ENCODE peak calls at places on chromosomes 1 and 21, in ten cellular contexts. One of them, this sample, is unnamed.
A peak's percentile ranks its signal among the peaks of the same experiment; 100 is the strongest.

GRCh38 chr1:81549588-81550127 is 251.1 kb upstream of the ADGRL2 start:
- DNase-seq in HEK293T: peak; percentile 55
- DNase-seq in effector CD4-positive, alpha-beta T cell: no peak
- DNase-seq in GM18507: no peak
- DNase-seq in Caki2: peak; percentile 38
- DNase-seq in DMS 273 treated with DMSO at 0.1 percent for 48 hours: no peak
- DNase-seq in nucleus accumbens: no peak
- DNase-seq in cerebellar cortex: peak; percentile 5
- DNase-seq in H7: peak; percentile 12
- DNase-seq in AG04450: peak; percentile 4
- DNase-seq in this sample: no peak

GRCh38 chr1:77594366-77595112 is 87.9 kb downstream of the ZZZ3 start:
- DNase-seq in HEK293T: no peak
- DNase-seq in effector CD4-positive, alpha-beta T cell: no peak
- DNase-seq in GM18507: no peak
- DNase-seq in Caki2: no peak
- DNase-seq in DMS 273 treated with DMSO at 0.1 percent for 48 hours: no peak
- DNase-seq in nucleus accumbens: no peak
- DNase-seq in cerebellar cortex: no peak
- DNase-seq in H7: no peak
- DNase-seq in AG04450: no peak
- DNase-seq in this sample: no peak

GRCh38 chr1:235739631-235740030 is 90.0 kb upstream of the GNG4 start:
- DNase-seq in HEK293T: no peak
- DNase-seq in effector CD4-positive, alpha-beta T cell: no peak
- DNase-seq in GM18507: no peak
- DNase-seq in Caki2: no peak
- DNase-seq in DMS 273 treated with DMSO at 0.1 percent for 48 hours: no peak
- DNase-seq in nucleus accumbens: no peak
- DNase-seq in cerebellar cortex: no peak
- DNase-seq in H7: no peak
- DNase-seq in AG04450: no peak
- DNase-seq in this sample: no peak

GRCh38 chr1:193831465-193831864 is 645.1 kb upstream of the B3GALT2 start:
- DNase-seq in HEK293T: no peak
- DNase-seq in effector CD4-positive, alpha-beta T cell: no peak
- DNase-seq in GM18507: no peak
- DNase-seq in Caki2: no peak
- DNase-seq in DMS 273 treated with DMSO at 0.1 percent for 48 hours: no peak
- DNase-seq in nucleus accumbens: no peak
- DNase-seq in cerebellar cortex: no peak
- DNase-seq in H7: no peak
- DNase-seq in AG04450: no peak
- DNase-seq in this sample: no peak

GRCh38 chr1:246837418-246838117 is 94.2 kb downstream of the AHCTF1 start:
- DNase-seq in HEK293T: no peak
- DNase-seq in effector CD4-positive, alpha-beta T cell: no peak
- DNase-seq in GM18507: no peak
- DNase-seq in Caki2: no peak
- DNase-seq in DMS 273 treated with DMSO at 0.1 percent for 48 hours: no peak
- DNase-seq in nucleus accumbens: no peak
- DNase-seq in cerebellar cortex: no peak
- DNase-seq in H7: no peak
- DNase-seq in AG04450: no peak
- DNase-seq in this sample: no peak

GRCh38 chr1:78155121-78155520 is 109.4 kb downstream of the GIPC2 start:
- DNase-seq in HEK293T: no peak
- DNase-seq in effector CD4-positive, alpha-beta T cell: no peak
- DNase-seq in GM18507: no peak
- DNase-seq in Caki2: no peak
- DNase-seq in DMS 273 treated with DMSO at 0.1 percent for 48 hours: no peak
- DNase-seq in nucleus accumbens: no peak
- DNase-seq in cerebellar cortex: no peak
- DNase-seq in H7: peak; percentile 36
- DNase-seq in AG04450: no peak
- DNase-seq in this sample: no peak

GRCh38 chr1:1431845-1432565 is 3.5 kb upstream of the VWA1 start:
- DNase-seq in HEK293T: no peak
- DNase-seq in effector CD4-positive, alpha-beta T cell: no peak
- DNase-seq in GM18507: no peak
- DNase-seq in Caki2: no peak
- DNase-seq in DMS 273 treated with DMSO at 0.1 percent for 48 hours: no peak
- DNase-seq in nucleus accumbens: no peak
- DNase-seq in cerebellar cortex: peak; percentile 66
- DNase-seq in H7: peak; percentile 77
- DNase-seq in AG04450: no peak
- DNase-seq in this sample: no peak

GRCh38 chr1:66764994-66765578 is 12.8 kb downstream of the DYNLT5 start:
- DNase-seq in HEK293T: peak; percentile 62
- DNase-seq in effector CD4-positive, alpha-beta T cell: peak; percentile 41
- DNase-seq in GM18507: peak; percentile 23
- DNase-seq in Caki2: peak; percentile 21
- DNase-seq in DMS 273 treated with DMSO at 0.1 percent for 48 hours: peak; percentile 3
- DNase-seq in nucleus accumbens: no peak
- DNase-seq in cerebellar cortex: peak; percentile 56
- DNase-seq in H7: peak; percentile 8
- DNase-seq in AG04450: peak; percentile 29
- DNase-seq in this sample: no peak

GRCh38 chr21:42221581-42222345 is 2.8 kb downstream of the ABCG1 start:
- DNase-seq in HEK293T: no peak
- DNase-seq in effector CD4-positive, alpha-beta T cell: no peak
- DNase-seq in GM18507: no peak
- DNase-seq in Caki2: no peak
- DNase-seq in DMS 273 treated with DMSO at 0.1 percent for 48 hours: no peak
- DNase-seq in nucleus accumbens: no peak
- DNase-seq in cerebellar cortex: peak; percentile 40
- DNase-seq in H7: no peak
- DNase-seq in AG04450: peak; percentile 29
- DNase-seq in this sample: no peak

GRCh38 chr1:220492671-220493070 is 35.3 kb upstream of the MARK1 start:
- DNase-seq in HEK293T: no peak
- DNase-seq in effector CD4-positive, alpha-beta T cell: no peak
- DNase-seq in GM18507: no peak
- DNase-seq in Caki2: no peak
- DNase-seq in DMS 273 treated with DMSO at 0.1 percent for 48 hours: no peak
- DNase-seq in nucleus accumbens: no peak
- DNase-seq in cerebellar cortex: no peak
- DNase-seq in H7: no peak
- DNase-seq in AG04450: no peak
- DNase-seq in this sample: no peak

GRCh38 chr1:170707116-170707515 is 43.2 kb downstream of the PRRX1 start:
- DNase-seq in HEK293T: no peak
- DNase-seq in effector CD4-positive, alpha-beta T cell: no peak
- DNase-seq in GM18507: no peak
- DNase-seq in Caki2: no peak
- DNase-seq in DMS 273 treated with DMSO at 0.1 percent for 48 hours: no peak
- DNase-seq in nucleus accumbens: no peak
- DNase-seq in cerebellar cortex: no peak
- DNase-seq in H7: no peak
- DNase-seq in AG04450: no peak
- DNase-seq in this sample: no peak

GRCh38 chr1:203700901-203701300 is 64.1 kb upstream of the LAX1 start:
- DNase-seq in HEK293T: no peak
- DNase-seq in effector CD4-positive, alpha-beta T cell: no peak
- DNase-seq in GM18507: no peak
- DNase-seq in Caki2: no peak
- DNase-seq in DMS 273 treated with DMSO at 0.1 percent for 48 hours: no peak
- DNase-seq in nucleus accumbens: no peak
- DNase-seq in cerebellar cortex: no peak
- DNase-seq in H7: no peak
- DNase-seq in AG04450: no peak
- DNase-seq in this sample: no peak

GRCh38 chr1:157369808-157370521 is 182.3 kb downstream of the FCRL5 start:
- DNase-seq in HEK293T: peak; percentile 56
- DNase-seq in effector CD4-positive, alpha-beta T cell: peak; percentile 5
- DNase-seq in GM18507: no peak
- DNase-seq in Caki2: peak; percentile 22
- DNase-seq in DMS 273 treated with DMSO at 0.1 percent for 48 hours: no peak
- DNase-seq in nucleus accumbens: no peak
- DNase-seq in cerebellar cortex: peak; percentile 50
- DNase-seq in H7: peak; percentile 70
- DNase-seq in AG04450: peak; percentile 7
- DNase-seq in this sample: no peak

GRCh38 chr21:41626038-41626437 is 118.1 kb upstream of the TMPRSS2 start:
- DNase-seq in HEK293T: no peak
- DNase-seq in effector CD4-positive, alpha-beta T cell: no peak
- DNase-seq in GM18507: no peak
- DNase-seq in Caki2: no peak
- DNase-seq in DMS 273 treated with DMSO at 0.1 percent for 48 hours: no peak
- DNase-seq in nucleus accumbens: no peak
- DNase-seq in cerebellar cortex: no peak
- DNase-seq in H7: no peak
- DNase-seq in AG04450: no peak
- DNase-seq in this sample: no peak

GRCh38 chr1:156608981-156609380 is 7.7 kb upstream of the GPATCH4 start:
- DNase-seq in HEK293T: peak; percentile 66
- DNase-seq in effector CD4-positive, alpha-beta T cell: peak; percentile 54
- DNase-seq in GM18507: no peak
- DNase-seq in Caki2: no peak
- DNase-seq in DMS 273 treated with DMSO at 0.1 percent for 48 hours: no peak
- DNase-seq in nucleus accumbens: no peak
- DNase-seq in cerebellar cortex: peak; percentile 50
- DNase-seq in H7: peak; percentile 55
- DNase-seq in AG04450: no peak
- DNase-seq in this sample: no peak

GRCh38 chr1:1610796-1611597 is 4.3 kb upstream of the MIB2 start:
- DNase-seq in HEK293T: no peak
- DNase-seq in effector CD4-positive, alpha-beta T cell: no peak
- DNase-seq in GM18507: no peak
- DNase-seq in Caki2: no peak
- DNase-seq in DMS 273 treated with DMSO at 0.1 percent for 48 hours: no peak
- DNase-seq in nucleus accumbens: no peak
- DNase-seq in cerebellar cortex: no peak
- DNase-seq in H7: no peak
- DNase-seq in AG04450: no peak
- DNase-seq in this sample: no peak

GRCh38 chr1:55781944-55782482 is 566.8 kb upstream of the USP24 start:
- DNase-seq in HEK293T: no peak
- DNase-seq in effector CD4-positive, alpha-beta T cell: no peak
- DNase-seq in GM18507: no peak
- DNase-seq in Caki2: peak; percentile 29
- DNase-seq in DMS 273 treated with DMSO at 0.1 percent for 48 hours: peak; percentile 63
- DNase-seq in nucleus accumbens: no peak
- DNase-seq in cerebellar cortex: no peak
- DNase-seq in H7: no peak
- DNase-seq in AG04450: peak; percentile 72
- DNase-seq in this sample: no peak

GRCh38 chr1:193589597-193590040 is 403.2 kb upstream of the B3GALT2 start:
- DNase-seq in HEK293T: no peak
- DNase-seq in effector CD4-positive, alpha-beta T cell: no peak
- DNase-seq in GM18507: no peak
- DNase-seq in Caki2: no peak
- DNase-seq in DMS 273 treated with DMSO at 0.1 percent for 48 hours: no peak
- DNase-seq in nucleus accumbens: no peak
- DNase-seq in cerebellar cortex: no peak
- DNase-seq in H7: no peak
- DNase-seq in AG04450: peak; percentile 4
- DNase-seq in this sample: no peak

GRCh38 chr1:150514260-150514659 is 1.3 kb upstream of the FALEC start:
- DNase-seq in HEK293T: no peak
- DNase-seq in effector CD4-positive, alpha-beta T cell: no peak
- DNase-seq in GM18507: no peak
- DNase-seq in Caki2: no peak
- DNase-seq in DMS 273 treated with DMSO at 0.1 percent for 48 hours: no peak
- DNase-seq in nucleus accumbens: no peak
- DNase-seq in cerebellar cortex: no peak
- DNase-seq in H7: no peak
- DNase-seq in AG04450: no peak
- DNase-seq in this sample: no peak

GRCh38 chr1:41455479-41456271 is 28.8 kb downstream of the EDN2 start:
- DNase-seq in HEK293T: no peak
- DNase-seq in effector CD4-positive, alpha-beta T cell: no peak
- DNase-seq in GM18507: no peak
- DNase-seq in Caki2: peak; percentile 66
- DNase-seq in DMS 273 treated with DMSO at 0.1 percent for 48 hours: peak; percentile 100
- DNase-seq in nucleus accumbens: peak; percentile 22
- DNase-seq in cerebellar cortex: peak; percentile 92
- DNase-seq in H7: no peak
- DNase-seq in AG04450: no peak
- DNase-seq in this sample: no peak

GRCh38 chr1:67850611-67851075 is 17.4 kb upstream of the GNG12 start:
- DNase-seq in HEK293T: peak; percentile 44
- DNase-seq in effector CD4-positive, alpha-beta T cell: no peak
- DNase-seq in GM18507: no peak
- DNase-seq in Caki2: peak; percentile 85
- DNase-seq in DMS 273 treated with DMSO at 0.1 percent for 48 hours: no peak
- DNase-seq in nucleus accumbens: no peak
- DNase-seq in cerebellar cortex: no peak
- DNase-seq in H7: no peak
- DNase-seq in AG04450: no peak
- DNase-seq in this sample: no peak

GRCh38 chr1:26855636-26856035 is 7.3 kb upstream of the SFN start:
- DNase-seq in HEK293T: no peak
- DNase-seq in effector CD4-positive, alpha-beta T cell: no peak
- DNase-seq in GM18507: no peak
- DNase-seq in Caki2: no peak
- DNase-seq in DMS 273 treated with DMSO at 0.1 percent for 48 hours: no peak
- DNase-seq in nucleus accumbens: no peak
- DNase-seq in cerebellar cortex: peak; percentile 64
- DNase-seq in H7: no peak
- DNase-seq in AG04450: no peak
- DNase-seq in this sample: no peak